ENCODE peak calls at places on chromosomes 5 and 9, in eight cellular contexts. L, Z, U, P, I, Q, E and R are unnamed samples.
A peak's percentile ranks its signal among the peaks of the same experiment; 100 is the strongest.

GRCh38 chr9:72082536-72082935 is 22.1 kb upstream of the C9orf57 start:
- DNase-seq in L (no peak), Z (no peak), U (no peak), P (no peak), I (no peak), Q (no peak), E (no peak), R (no peak)

GRCh38 chr9:79123419-79123818 is 448.3 kb upstream of the TLE4 start:
- DNase-seq in L (peak; percentile 24), Z (no peak), U (no peak), P (no peak), I (no peak), Q (no peak), E (peak; percentile 32), R (no peak)

GRCh38 chr5:137075163-137075970 is 423.8 kb downstream of the SPOCK1 start:
- DNase-seq in L (peak; percentile 39), Z (peak; percentile 94), U (peak; percentile 15), P (no peak), I (peak; percentile 54), Q (no peak), E (no peak), R (peak; percentile 69)

GRCh38 chr5:54821445-54822330 is 163.7 kb downstream of the ESM1 start:
- DNase-seq in L (no peak), Z (peak; percentile 41), U (no peak), P (no peak), I (no peak), Q (peak; percentile 49), E (no peak), R (no peak)

GRCh38 chr9:78239506-78239905 is 3.6 kb downstream of the CEP78 start:
- DNase-seq in L (no peak), Z (peak; percentile 49), U (no peak), P (no peak), I (no peak), Q (no peak), E (no peak), R (no peak)

GRCh38 chr9:112874006-112874405 is 16.7 kb downstream of the SLC46A2 start:
- DNase-seq in L (peak; percentile 33), Z (no peak), U (no peak), P (no peak), I (no peak), Q (no peak), E (no peak), R (no peak)

GRCh38 chr9:123043081-123043939 is 9.8 kb downstream of the GPR21 start:
- DNase-seq in L (no peak), Z (no peak), U (no peak), P (no peak), I (no peak), Q (no peak), E (no peak), R (no peak)

GRCh38 chr5:113038714-113039113 is 62.1 kb downstream of the DCP2 start:
- DNase-seq in L (peak; percentile 81), Z (peak; percentile 24), U (no peak), P (no peak), I (no peak), Q (peak; percentile 44), E (peak; percentile 67), R (peak; percentile 3)

GRCh38 chr9:81522721-81523551 is 166.4 kb downstream of the TLE1 start:
- DNase-seq in L (peak; percentile 57), Z (peak; percentile 78), U (no peak), P (peak; percentile 35), I (no peak), Q (peak; percentile 73), E (peak; percentile 71), R (no peak)

GRCh38 chr9:14057347-14058077 is 256.4 kb downstream of the NFIB start:
- DNase-seq in L (no peak), Z (no peak), U (no peak), P (no peak), I (no peak), Q (no peak), E (no peak), R (no peak)

DNA sequence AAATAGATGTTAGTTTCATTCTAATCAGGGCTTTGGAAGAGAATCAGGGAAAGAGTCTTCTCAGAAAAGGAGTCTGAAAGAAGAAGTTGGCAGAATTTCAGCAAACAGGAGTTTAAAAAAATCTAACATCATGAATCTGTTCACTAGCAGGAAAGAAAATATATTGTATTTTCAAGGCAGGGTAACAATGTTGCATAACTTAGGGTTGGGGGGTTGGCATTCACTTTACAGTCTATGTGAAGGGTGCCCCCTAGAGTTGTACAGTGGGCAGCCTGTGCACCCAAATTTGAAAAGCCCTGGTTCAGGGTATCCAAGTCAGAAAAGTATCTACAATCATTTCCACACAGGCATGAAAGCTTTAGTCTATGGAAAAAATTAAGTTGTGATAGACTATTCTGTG is 348.4 kb upstream of the SLC30A5 start:
- DNase-seq in L (no peak), Z (peak; percentile 14), U (no peak), P (no peak), I (peak; percentile 21), Q (peak; percentile 15), E (no peak), R (no peak)
- TF ChIP-seq CTCF in L (peak; percentile 19), Z (peak; percentile 39), U (peak; percentile 47), P (peak; percentile 49), I (peak; percentile 15), Q (peak; percentile 37), E (peak; percentile 32), R (peak; percentile 37)

GRCh38 chr5:139481580-139482049 is 943 bp downstream of the STING1 start:
- DNase-seq in L (no peak), Z (peak; percentile 44), U (no peak), P (no peak), I (no peak), Q (peak; percentile 55), E (no peak), R (peak; percentile 47)
- TF ChIP-seq CTCF in L (peak; percentile 32), Z (peak; percentile 9), U (peak; percentile 17), P (peak; percentile 47), I (no peak), Q (peak; percentile 41), E (peak; percentile 33), R (no peak)

DNA sequence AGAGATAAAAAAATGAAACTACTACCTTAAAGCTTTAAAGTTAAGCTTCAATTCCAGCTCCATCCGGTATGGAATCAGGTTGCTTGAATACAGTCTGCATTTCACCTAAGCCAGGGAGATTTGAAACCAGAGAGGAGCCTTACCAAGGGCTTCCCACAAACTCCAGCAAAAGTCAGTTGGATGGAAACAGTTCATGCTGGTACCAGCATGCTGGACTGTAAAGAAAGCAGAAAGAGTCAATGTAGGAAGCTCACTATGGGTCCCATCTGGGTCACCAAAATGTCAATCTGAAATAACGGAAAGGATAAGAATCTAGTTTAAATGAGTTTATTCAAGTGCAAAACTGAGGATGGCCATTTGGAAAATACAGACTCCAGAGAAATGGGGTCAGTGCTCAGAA is 65.3 kb downstream of the CDO1 start:
- DNase-seq in L (no peak), Z (peak; percentile 10), U (no peak), P (no peak), I (no peak), Q (no peak), E (no peak), R (no peak)
- TF ChIP-seq CTCF in L (no peak), Z (no peak), U (no peak), P (no peak), I (no peak), Q (no peak), E (no peak), R (no peak)

GRCh38 chr5:169176686-169177430 is 124.1 kb downstream of the SLIT3 start:
- DNase-seq in L (no peak), Z (no peak), U (no peak), P (no peak), I (no peak), Q (no peak), E (no peak), R (no peak)
- TF ChIP-seq CTCF in L (no peak), Z (no peak), U (no peak), P (no peak), I (no peak), Q (no peak), E (no peak), R (no peak)

GRCh38 chr9:36913393-36914211 is 120.5 kb downstream of the PAX5 start:
- DNase-seq in L (no peak), Z (peak; percentile 57), U (no peak), P (no peak), I (no peak), Q (no peak), E (no peak), R (no peak)
- TF ChIP-seq CTCF in L (no peak), Z (peak; percentile 57), U (peak; percentile 24), P (peak; percentile 7), I (no peak), Q (no peak), E (no peak), R (peak; percentile 19)